ENCODE peak calls at places on chromosomes 5 and 9, in four cellular contexts. J is NCI-H1105; B is GM23338; V is stimulated activated CD4-positive, alpha-beta T cell treated with anti-CD3 and anti-CD28 coated beads, TNF-alpha, amount 100 ng/mL, for 1 hour. R is an unnamed sample.

GRCh38 chr5:75335952-75336624 is 932 bp upstream of the HMGCR start:
- DNase-seq in J (no peak), B (peak), V (no peak), R (peak)

GRCh38 chr5:135034186-135034962 is at the start of gene PITX1:
- DNase-seq in J (no peak), B (peak), V (no peak), R (peak)

GRCh38 chr5:27437594-27438200 is 399.3 kb upstream of the CDH9 start:
- DNase-seq in J (no peak), B (no peak), V (no peak), R (no peak)

GRCh38 chr9:3807601-3808000 is 281.8 kb upstream of the RFX3 start:
- DNase-seq in J (no peak), B (no peak), V (no peak), R (no peak)

GRCh38 chr9:79572891-79573696 is 1.3 kb downstream of the TLE4 start:
- DNase-seq in J (no peak), B (peak), V (peak), R (no peak)

GRCh38 chr9:81112638-81113037 is 576.7 kb downstream of the TLE1 start:
- DNase-seq in J (peak), B (peak), V (no peak), R (no peak)

GRCh38 chr9:37667706-37668672 is 17.2 kb downstream of the FRMPD1 start:
- DNase-seq in J (no peak), B (peak), V (no peak), R (no peak)

GRCh38 chr5:31921852-31922305 is 252.2 kb downstream of the GOLPH3 start:
- DNase-seq in J (no peak), B (peak), V (no peak), R (no peak)

GRCh38 chr5:43332401-43332800 is 19.2 kb upstream of the HMGCS1 start:
- DNase-seq in J (no peak), B (no peak), V (no peak), R (no peak)

GRCh38 chr9:93577940-93578682 is 1.7 kb downstream of the PHF2 start:
- DNase-seq in J (no peak), B (no peak), V (no peak), R (no peak)